ENCODE peak calls at places on chromosomes 11 and 22, in five cellular contexts. D is A549, R is tibial nerve, B is epithelial cell of esophagus, O is fibroblast of mammary gland. K is an unnamed sample.

GRCh38 chr11:65498042-65498726 is 661 bp upstream of the MALAT1 start:
- DNase-seq in D (no peak), R (no peak), B (peak; percentile 69), O (peak; percentile 75), K (peak; percentile 27)

GRCh38 chr11:122772945-122773344 is 65.4 kb upstream of the CRTAM start:
- DNase-seq in D (peak; percentile 25), R (no peak), B (no peak), O (peak; percentile 66), K (no peak)

GRCh38 chr11:46447544-46447943 is 56.0 kb upstream of the CHRM4 start:
- DNase-seq in D (no peak), R (no peak), B (no peak), O (no peak), K (no peak)

GRCh38 chr11:128629516-128630106 is 42.3 kb upstream of the ETS1 start:
- DNase-seq in D (no peak), R (no peak), B (no peak), O (peak; percentile 28), K (no peak)

GRCh38 chr11:75949023-75949672 is 134.1 kb downstream of the UVRAG start:
- DNase-seq in D (no peak), R (no peak), B (no peak), O (peak; percentile 67), K (peak; percentile 60)

GRCh38 chr22:38873469-38874411 is 1.7 kb upstream of the CBX6 start:
- DNase-seq in D (no peak), R (no peak), B (peak; percentile 99), O (no peak), K (no peak)

GRCh38 chr11:1281974-1282365 is 27.5 kb downstream of the TOLLIP start:
- DNase-seq in D (no peak), R (no peak), B (no peak), O (no peak), K (no peak)

GRCh38 chr11:76249195-76249741 is 43.0 kb upstream of the WNT11 start:
- DNase-seq in D (no peak), R (no peak), B (no peak), O (no peak), K (no peak)

GRCh38 chr11:41971592-41971991 is 512.1 kb upstream of the LRRC4C start:
- DNase-seq in D (no peak), R (no peak), B (no peak), O (no peak), K (no peak)

GRCh38 chr11:73267122-73267846 is 4.9 kb upstream of the P2RY6 start:
- DNase-seq in D (no peak), R (no peak), B (no peak), O (no peak), K (no peak)

GRCh38 chr11:34633990-34634725 is 13.3 kb downstream of the EHF start:
- DNase-seq in D (no peak), R (no peak), B (peak; percentile 76), O (peak; percentile 57), K (no peak)

GRCh38 chr11:13465909-13466371 is 2.9 kb upstream of the BTBD10 start:
- DNase-seq in D (peak; percentile 62), R (no peak), B (peak; percentile 52), O (peak; percentile 61), K (peak; percentile 17)

GRCh38 chr22:34669001-34669400 is 397.0 kb upstream of the ISX start:
- DNase-seq in D (no peak), R (no peak), B (no peak), O (peak; percentile 5), K (no peak)

GRCh38 chr11:86802146-86802545 is 1.8 kb downstream of the PRSS23 start:
- DNase-seq in D (no peak), R (no peak), B (peak; percentile 60), O (no peak), K (no peak)

GRCh38 chr11:86800956-86801264 is 568 bp downstream of the PRSS23 start:
- DNase-seq in D (no peak), R (no peak), B (no peak), O (no peak), K (no peak)

GRCh38 chr11:86798988-86799387 is 1.4 kb upstream of the PRSS23 start:
- DNase-seq in D (no peak), R (no peak), B (peak; percentile 59), O (peak; percentile 65), K (no peak)

GRCh38 chr11:86800076-86800955 is at the start of gene PRSS23:
- DNase-seq in D (peak; percentile 70), R (peak; percentile 34), B (peak; percentile 71), O (peak; percentile 31), K (no peak)

DNA sequence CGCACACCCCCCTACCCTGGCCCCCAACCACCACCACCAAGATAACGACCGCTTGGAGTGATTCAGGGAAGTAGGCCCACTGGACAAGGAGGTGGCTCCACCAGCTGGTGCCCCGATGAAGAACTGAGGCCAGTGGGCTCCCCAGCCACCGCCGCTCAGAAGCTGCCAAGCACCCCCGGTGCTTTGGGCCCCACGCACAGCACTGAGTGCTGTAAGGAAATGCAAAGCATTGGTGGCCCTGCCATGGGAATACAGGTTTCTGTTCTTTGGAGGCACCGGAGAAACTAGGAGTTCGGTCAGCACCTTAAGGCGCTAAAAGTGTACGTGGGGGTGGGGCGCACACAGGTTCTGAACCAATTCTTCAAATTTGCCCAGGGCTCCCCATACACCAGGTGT is 664 bp upstream of the PRSS23 start:
- DNase-seq in D (no peak), R (no peak), B (no peak), O (no peak), K (no peak)
- TF ChIP-seq CTCF in D (peak; percentile 39), R (no peak), B (no peak), O (no peak), K (no peak)

GRCh38 chr11:64088159-64089026 is 52.7 kb downstream of the FLRT1 start:
- DNase-seq in D (peak; percentile 53), R (no peak), B (peak; percentile 29), O (no peak), K (no peak)
- TF ChIP-seq CTCF in D (peak; percentile 46), R (peak; percentile 15), B (peak; percentile 49), O (peak; percentile 11), K (peak; percentile 32)

GRCh38 chr11:93783767-93784151 is 323 bp upstream of the MED17 start:
- DNase-seq in D (no peak), R (no peak), B (no peak), O (no peak), K (no peak)
- TF ChIP-seq CTCF in D (no peak), R (no peak), B (no peak), O (no peak), K (no peak)

GRCh38 chr11:19953909-19954308 is 206.4 kb downstream of the DBX1 start:
- DNase-seq in D (peak; percentile 64), R (no peak), B (peak; percentile 73), O (peak; percentile 88), K (no peak)
- TF ChIP-seq CTCF in D (peak; percentile 51), R (no peak), B (peak; percentile 72), O (peak; percentile 78), K (peak; percentile 50)

GRCh38 chr22:28884754-28885375 is 1.5 kb downstream of the ZNRF3 start:
- DNase-seq in D (no peak), R (no peak), B (peak; percentile 19), O (no peak), K (no peak)

GRCh38 chr22:28882545-28882877 is 861 bp upstream of the ZNRF3 start:
- DNase-seq in D (no peak), R (no peak), B (no peak), O (no peak), K (no peak)

GRCh38 chr22:28883917-28884753 is 763 bp downstream of the ZNRF3 start:
- DNase-seq in D (peak; percentile 18), R (no peak), B (peak; percentile 64), O (no peak), K (no peak)

GRCh38 chr22:28883657-28883916 is 215 bp downstream of the ZNRF3 start:
- DNase-seq in D (no peak), R (no peak), B (no peak), O (no peak), K (no peak)

GRCh38 chr22:28882878-28883656 is at the start of gene ZNRF3:
- DNase-seq in D (peak; percentile 65), R (peak; percentile 85), B (peak; percentile 94), O (peak; percentile 89), K (peak; percentile 61)
- TF ChIP-seq CTCF in D (no peak), R (no peak), B (no peak), O (no peak), K (no peak)

DNA sequence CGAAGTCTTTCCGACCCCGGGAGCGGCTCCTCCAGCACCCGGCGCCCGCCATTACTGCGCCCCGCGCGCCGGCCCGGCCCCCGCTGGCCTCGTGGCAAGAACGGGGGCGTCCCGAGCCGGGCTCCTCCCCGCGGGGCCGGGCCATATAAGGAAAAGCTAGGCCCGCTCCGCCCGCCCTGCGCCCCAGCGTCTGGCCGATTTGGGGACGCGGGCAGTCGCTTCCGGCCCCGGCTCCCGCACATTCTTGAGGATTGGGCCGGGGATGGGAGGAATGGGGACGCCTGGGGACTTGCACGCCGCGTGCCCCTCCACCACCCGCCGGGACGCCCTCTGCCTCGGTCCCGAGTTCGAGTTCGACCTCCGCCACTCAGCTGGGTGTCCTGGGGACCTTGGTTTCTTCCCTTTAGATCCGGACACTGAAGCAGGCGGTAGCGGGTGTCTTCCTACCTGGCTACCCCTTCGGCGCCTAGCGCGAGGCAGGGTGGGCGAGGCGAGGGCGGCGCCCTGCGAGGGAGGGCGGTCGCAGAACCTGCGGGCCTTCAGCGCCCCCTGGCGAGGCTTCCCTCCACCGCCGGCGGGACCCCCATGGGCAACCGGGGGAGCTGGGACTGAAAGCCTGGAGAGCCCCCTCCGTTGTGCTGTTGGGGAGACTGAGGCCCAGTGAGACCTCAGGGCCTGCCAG is 3.8 kb downstream of the SMTN start:
- DNase-seq in D (no peak), R (peak; percentile 84), B (peak; percentile 75), O (peak; percentile 66), K (no peak)
- TF ChIP-seq CTCF in D (peak; percentile 55), R (peak; percentile 97), B (peak; percentile 64), O (peak; percentile 56), K (peak; percentile 92)